ENCODE peak calls at places on chromosomes 4 and X, in nine cellular contexts. I is fibroblast of lung; Y is Right ventricle myocardium inferior; G is stimulated activated naive CD8-positive, alpha-beta T cell treated with anti-CD3 and anti-CD28 coated beads, Interleukin-15, Interleukin-2, amounts not matched to agents 100 U/mL and 50 U/mL, for 24 hours; M is CD4-positive, alpha-beta T cell; C is GM12891; H is GDM1; A is ELR; X is H7. J is an unnamed sample.

GRCh38 chr4:5191831-5192230 is 140.6 kb downstream of the STK32B start:
- DNase-seq in H (no peak), Y (no peak), G (no peak), C (no peak), M (no peak), A (no peak), I (no peak), X (no peak), J (no peak)

GRCh38 chr4:165204462-165204830 is 2.9 kb upstream of the KLHL2 start:
- DNase-seq in Y (no peak), G (peak), C (no peak), M (no peak), H (peak), A (peak), I (peak), X (no peak), J (no peak)

GRCh38 chr4:112515278-112516075 is 503 bp downstream of the NEUROG2 start:
- DNase-seq in Y (no peak), C (peak), A (peak), M (no peak), I (no peak), X (peak), H (peak), G (peak), J (no peak)

GRCh38 chr4:99722006-99722405 is 64.4 kb upstream of the C4orf54 start:
- DNase-seq in A (no peak), H (peak), C (no peak), G (no peak), X (no peak), Y (no peak), M (no peak), I (no peak), J (no peak)

GRCh38 chr4:39046243-39046642 is 14.0 kb upstream of the TMEM156 start:
- DNase-seq in I (no peak), C (no peak), M (no peak), X (no peak), Y (no peak), A (peak), H (no peak), G (no peak), J (no peak)

GRCh38 chrX:33357606-33358005 is 146.3 kb upstream of the DMD start:
- DNase-seq in I (no peak), C (no peak), X (no peak), A (no peak), M (no peak), G (no peak), H (no peak), Y (no peak), J (no peak)

GRCh38 chrX:318068-318738 is 393 bp downstream of the GTPBP6 start:
- DNase-seq in Y (peak), X (no peak), A (peak), H (no peak), I (peak), M (peak), C (peak), G (peak), J (peak)

GRCh38 chr4:185318679-185319078 is 77.0 kb downstream of the LRP2BP start:
- DNase-seq in X (peak), H (no peak), I (no peak), M (no peak), A (peak), C (no peak), G (no peak), Y (no peak), J (no peak)

GRCh38 chr4:138182838-138183426 is 59.2 kb downstream of the SLC7A11 start:
- DNase-seq in M (no peak), A (peak), H (no peak), Y (no peak), I (peak), G (no peak), X (no peak), C (no peak), J (no peak)

GRCh38 chr4:165325732-165326512 is 1.5 kb upstream of the MSMO1 start:
- DNase-seq in X (no peak), G (peak), A (peak), Y (no peak), M (no peak), H (no peak), I (peak), C (no peak), J (no peak)

GRCh38 chr4:155526452-155527169 is 140.0 kb upstream of the GUCY1A1 start:
- DNase-seq in G (no peak), X (no peak), C (no peak), A (no peak), H (no peak), Y (no peak), M (no peak), I (peak), J (no peak)

GRCh38 chrX:1322393-1322792 is 14.2 kb upstream of the IL3RA start:
- DNase-seq in M (no peak), Y (peak), I (no peak), H (no peak), A (peak), X (no peak), C (no peak), G (peak), J (no peak)

GRCh38 chr4:96913437-96914075 is 1073.7 kb downstream of the PDHA2 start:
- DNase-seq in A (no peak), Y (peak), C (no peak), X (no peak), H (no peak), I (no peak), G (no peak), M (no peak), J (no peak)

GRCh38 chr4:633406-633805 is 8.0 kb downstream of the PDE6B start:
- DNase-seq in X (no peak), A (no peak), H (no peak), G (no peak), Y (peak), I (no peak), M (no peak), C (no peak), J (no peak)

J was measured in T-cell.